ENCODE peak calls at places on chromosomes 1 and 21, in nine cellular contexts. One of them, this sample, is unnamed.

GRCh38 chr1:183980951-183981525 is 56.5 kb downstream of the COLGALT2 start:
- DNase-seq in cerebellar cortex: no peak
- DNase-seq in NCI-H774: no peak
- DNase-seq in nephron progenitor cell: no peak
- DNase-seq in posterior cingulate gyrus: no peak
- DNase-seq in lung: no peak
- DNase-seq in stimulated activated CD8-positive, alpha-beta memory T cell treated with anti-CD3 and anti-CD28 coated beads, Interleukin-2, amount 100 ng/mL, for 1 hour: no peak
- DNase-seq in GM10248: no peak
- DNase-seq in left cardiac atrium: no peak
- DNase-seq in this sample: no peak

GRCh38 chr1:56566994-56567393 is 12.4 kb downstream of the PLPP3 start:
- DNase-seq in cerebellar cortex: no peak
- DNase-seq in NCI-H774: no peak
- DNase-seq in nephron progenitor cell: no peak
- DNase-seq in posterior cingulate gyrus: no peak
- DNase-seq in lung: no peak
- DNase-seq in stimulated activated CD8-positive, alpha-beta memory T cell treated with anti-CD3 and anti-CD28 coated beads, Interleukin-2, amount 100 ng/mL, for 1 hour: no peak
- DNase-seq in GM10248: no peak
- DNase-seq in left cardiac atrium: no peak
- DNase-seq in this sample: no peak

GRCh38 chr1:50562106-50562505 is 138.9 kb upstream of the DMRTA2 start:
- DNase-seq in cerebellar cortex: no peak
- DNase-seq in NCI-H774: no peak
- DNase-seq in nephron progenitor cell: no peak
- DNase-seq in posterior cingulate gyrus: no peak
- DNase-seq in lung: no peak
- DNase-seq in stimulated activated CD8-positive, alpha-beta memory T cell treated with anti-CD3 and anti-CD28 coated beads, Interleukin-2, amount 100 ng/mL, for 1 hour: no peak
- DNase-seq in GM10248: no peak
- DNase-seq in left cardiac atrium: no peak
- DNase-seq in this sample: no peak

GRCh38 chr1:227904541-227905335 is 43.0 kb downstream of the WNT9A start:
- DNase-seq in cerebellar cortex: no peak
- DNase-seq in NCI-H774: no peak
- DNase-seq in nephron progenitor cell: no peak
- DNase-seq in posterior cingulate gyrus: no peak
- DNase-seq in lung: no peak
- DNase-seq in stimulated activated CD8-positive, alpha-beta memory T cell treated with anti-CD3 and anti-CD28 coated beads, Interleukin-2, amount 100 ng/mL, for 1 hour: no peak
- DNase-seq in GM10248: no peak
- DNase-seq in left cardiac atrium: no peak
- DNase-seq in this sample: no peak

GRCh38 chr1:220013497-220013896 is 32.8 kb downstream of the EPRS1 start:
- DNase-seq in cerebellar cortex: no peak
- DNase-seq in NCI-H774: no peak
- DNase-seq in nephron progenitor cell: no peak
- DNase-seq in posterior cingulate gyrus: no peak
- DNase-seq in lung: no peak
- DNase-seq in stimulated activated CD8-positive, alpha-beta memory T cell treated with anti-CD3 and anti-CD28 coated beads, Interleukin-2, amount 100 ng/mL, for 1 hour: no peak
- DNase-seq in GM10248: peak; percentile 32
- DNase-seq in left cardiac atrium: no peak
- DNase-seq in this sample: no peak

GRCh38 chr21:31957631-31958030 is 84.8 kb downstream of the HUNK start:
- DNase-seq in cerebellar cortex: no peak
- DNase-seq in NCI-H774: no peak
- DNase-seq in nephron progenitor cell: no peak
- DNase-seq in posterior cingulate gyrus: no peak
- DNase-seq in lung: no peak
- DNase-seq in stimulated activated CD8-positive, alpha-beta memory T cell treated with anti-CD3 and anti-CD28 coated beads, Interleukin-2, amount 100 ng/mL, for 1 hour: no peak
- DNase-seq in GM10248: no peak
- DNase-seq in left cardiac atrium: no peak
- DNase-seq in this sample: no peak

GRCh38 chr1:2208309-2209239 is 14.0 kb upstream of the FAAP20 start:
- DNase-seq in cerebellar cortex: peak; percentile 59
- DNase-seq in NCI-H774: no peak
- DNase-seq in nephron progenitor cell: peak; percentile 11
- DNase-seq in posterior cingulate gyrus: no peak
- DNase-seq in lung: peak; percentile 87
- DNase-seq in stimulated activated CD8-positive, alpha-beta memory T cell treated with anti-CD3 and anti-CD28 coated beads, Interleukin-2, amount 100 ng/mL, for 1 hour: no peak
- DNase-seq in GM10248: no peak
- DNase-seq in left cardiac atrium: peak; percentile 85
- DNase-seq in this sample: no peak

GRCh38 chr1:163275222-163275621 is 46.5 kb upstream of the NUF2 start:
- DNase-seq in cerebellar cortex: no peak
- DNase-seq in NCI-H774: no peak
- DNase-seq in nephron progenitor cell: no peak
- DNase-seq in posterior cingulate gyrus: no peak
- DNase-seq in lung: no peak
- DNase-seq in stimulated activated CD8-positive, alpha-beta memory T cell treated with anti-CD3 and anti-CD28 coated beads, Interleukin-2, amount 100 ng/mL, for 1 hour: no peak
- DNase-seq in GM10248: no peak
- DNase-seq in left cardiac atrium: no peak
- DNase-seq in this sample: no peak

GRCh38 chr1:158145173-158145719 is 35.4 kb upstream of the CD1D start:
- DNase-seq in cerebellar cortex: peak; percentile 5
- DNase-seq in NCI-H774: no peak
- DNase-seq in nephron progenitor cell: no peak
- DNase-seq in posterior cingulate gyrus: peak; percentile 40
- DNase-seq in lung: no peak
- DNase-seq in stimulated activated CD8-positive, alpha-beta memory T cell treated with anti-CD3 and anti-CD28 coated beads, Interleukin-2, amount 100 ng/mL, for 1 hour: no peak
- DNase-seq in GM10248: no peak
- DNase-seq in left cardiac atrium: peak; percentile 70
- DNase-seq in this sample: peak; percentile 27

GRCh38 chr1:156892190-156893047 is 1.1 kb upstream of the PEAR1 start:
- DNase-seq in cerebellar cortex: peak; percentile 83
- DNase-seq in NCI-H774: peak; percentile 71
- DNase-seq in nephron progenitor cell: peak; percentile 98
- DNase-seq in posterior cingulate gyrus: peak; percentile 85
- DNase-seq in lung: peak; percentile 87
- DNase-seq in stimulated activated CD8-positive, alpha-beta memory T cell treated with anti-CD3 and anti-CD28 coated beads, Interleukin-2, amount 100 ng/mL, for 1 hour: peak; percentile 73
- DNase-seq in GM10248: peak; percentile 89
- DNase-seq in left cardiac atrium: peak; percentile 96
- DNase-seq in this sample: peak; percentile 96

GRCh38 chr1:158020877-158021630 is 27.6 kb downstream of the KIRREL1 start:
- DNase-seq in cerebellar cortex: no peak
- DNase-seq in NCI-H774: no peak
- DNase-seq in nephron progenitor cell: no peak
- DNase-seq in posterior cingulate gyrus: no peak
- DNase-seq in lung: no peak
- DNase-seq in stimulated activated CD8-positive, alpha-beta memory T cell treated with anti-CD3 and anti-CD28 coated beads, Interleukin-2, amount 100 ng/mL, for 1 hour: no peak
- DNase-seq in GM10248: no peak
- DNase-seq in left cardiac atrium: no peak
- DNase-seq in this sample: no peak

GRCh38 chr21:35252831-35253230 is 203.7 kb upstream of the RUNX1 start:
- DNase-seq in cerebellar cortex: no peak
- DNase-seq in NCI-H774: no peak
- DNase-seq in nephron progenitor cell: no peak
- DNase-seq in posterior cingulate gyrus: no peak
- DNase-seq in lung: no peak
- DNase-seq in stimulated activated CD8-positive, alpha-beta memory T cell treated with anti-CD3 and anti-CD28 coated beads, Interleukin-2, amount 100 ng/mL, for 1 hour: no peak
- DNase-seq in GM10248: no peak
- DNase-seq in left cardiac atrium: no peak
- DNase-seq in this sample: no peak

GRCh38 chr1:234373064-234373937 is at the start of gene COA6:
- DNase-seq in cerebellar cortex: peak; percentile 96
- DNase-seq in NCI-H774: peak; percentile 94
- DNase-seq in nephron progenitor cell: peak; percentile 81
- DNase-seq in posterior cingulate gyrus: peak; percentile 85
- DNase-seq in lung: peak; percentile 90
- DNase-seq in stimulated activated CD8-positive, alpha-beta memory T cell treated with anti-CD3 and anti-CD28 coated beads, Interleukin-2, amount 100 ng/mL, for 1 hour: peak; percentile 83
- DNase-seq in GM10248: peak; percentile 89
- DNase-seq in left cardiac atrium: peak; percentile 93
- DNase-seq in this sample: peak; percentile 92

GRCh38 chr21:43815107-43815742 is 25.8 kb downstream of the RRP1 start:
- DNase-seq in cerebellar cortex: no peak
- DNase-seq in NCI-H774: no peak
- DNase-seq in nephron progenitor cell: no peak
- DNase-seq in posterior cingulate gyrus: no peak
- DNase-seq in lung: no peak
- DNase-seq in stimulated activated CD8-positive, alpha-beta memory T cell treated with anti-CD3 and anti-CD28 coated beads, Interleukin-2, amount 100 ng/mL, for 1 hour: no peak
- DNase-seq in GM10248: no peak
- DNase-seq in left cardiac atrium: no peak
- DNase-seq in this sample: no peak

GRCh38 chr1:228721407-228721806 is 13.9 kb upstream of the RHOU start:
- DNase-seq in cerebellar cortex: no peak
- DNase-seq in NCI-H774: no peak
- DNase-seq in nephron progenitor cell: no peak
- DNase-seq in posterior cingulate gyrus: no peak
- DNase-seq in lung: no peak
- DNase-seq in stimulated activated CD8-positive, alpha-beta memory T cell treated with anti-CD3 and anti-CD28 coated beads, Interleukin-2, amount 100 ng/mL, for 1 hour: no peak
- DNase-seq in GM10248: no peak
- DNase-seq in left cardiac atrium: no peak
- DNase-seq in this sample: no peak